ENCODE peak calls at places on chromosome 10, in ten cellular contexts. R is Caco-2, G is HCT116, C is PC-9, Q is GM20000, Z is DND-41, W is transverse colon, X is endothelial cell, K is MM.1S, U is Calu3. T is an unnamed sample.

GRCh38 chr10:98170249-98171117 is 36.0 kb downstream of the R3HCC1L start:
- DNase-seq in R (peak), G (peak), C (peak), Q (peak), Z (peak), W (peak), X (peak), K (peak), U (peak), T (no peak)

GRCh38 chr10:99540673-99541531 is 8.2 kb downstream of the NKX2-3 start:
- DNase-seq in R (peak), G (no peak), C (no peak), Q (peak), Z (no peak), W (peak), X (no peak), K (peak), U (peak), T (peak)

GRCh38 chr10:11610855-11611247 is 599 bp downstream of the USP6NL start:
- DNase-seq in R (peak), G (no peak), C (no peak), Q (peak), Z (peak), W (peak), X (peak), K (peak), U (peak), T (no peak)

GRCh38 chr10:89303161-89303560 is 1.3 kb downstream of the IFIT2 start:
- DNase-seq in R (no peak), G (no peak), C (no peak), Q (no peak), Z (no peak), W (no peak), X (no peak), K (no peak), U (no peak), T (no peak)

GRCh38 chr10:85593226-85593625 is 773.4 kb downstream of the GRID1 start:
- DNase-seq in R (no peak), G (no peak), C (no peak), Q (no peak), Z (no peak), W (no peak), X (no peak), K (no peak), U (no peak), T (peak)

GRCh38 chr10:96138102-96138501 is 8.0 kb downstream of the ZNF518A start:
- DNase-seq in R (no peak), G (no peak), C (no peak), Q (peak), Z (no peak), W (no peak), X (no peak), K (no peak), U (no peak), T (no peak)

GRCh38 chr10:27440021-27440420 is 64.1 kb upstream of the RAB18 start:
- DNase-seq in R (no peak), G (no peak), C (no peak), Q (no peak), Z (no peak), W (no peak), X (no peak), K (no peak), U (no peak), T (no peak)

GRCh38 chr10:35466661-35467060 is 130.4 kb downstream of the CCNY start:
- DNase-seq in R (no peak), G (no peak), C (no peak), Q (no peak), Z (no peak), W (no peak), X (no peak), K (no peak), U (no peak), T (no peak)

DNA sequence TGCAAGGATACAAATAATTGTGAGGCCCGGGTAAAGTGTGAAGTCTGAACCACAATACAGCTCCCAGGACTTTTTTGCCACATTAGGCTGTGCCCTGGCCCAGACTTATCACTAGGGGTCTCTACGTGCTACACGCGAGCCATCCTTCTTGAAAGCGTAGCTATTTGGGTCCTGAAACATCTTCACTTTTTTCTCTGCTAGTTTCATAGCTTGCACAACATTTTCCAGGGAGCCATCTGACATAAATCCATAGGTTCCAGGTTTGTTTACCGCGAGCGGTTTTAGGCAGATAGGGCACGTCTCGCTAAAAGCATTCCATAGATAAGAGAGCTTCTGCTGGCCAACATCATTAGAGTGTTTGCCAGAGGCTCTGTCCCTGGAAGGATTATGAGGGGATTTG is 226.5 kb downstream of the RPS24 start:
- DNase-seq in R (peak), G (no peak), C (no peak), Q (no peak), Z (no peak), W (no peak), X (no peak), K (no peak), U (no peak), T (no peak)
- TF ChIP-seq CTCF in R (peak), G (no peak), C (no peak), Q (no peak), Z (peak), W (no peak), X (no peak), K (no peak), U (no peak), T (no peak)

GRCh38 chr10:29203432-29203831 is 85.4 kb upstream of the LYZL1 start:
- DNase-seq in R (no peak), G (no peak), C (no peak), Q (no peak), Z (no peak), W (no peak), X (no peak), K (no peak), U (no peak), T (no peak)
- TF ChIP-seq CTCF in R (no peak), G (no peak), C (no peak), Q (no peak), Z (no peak), W (no peak), X (no peak), K (no peak), U (no peak), T (no peak)

GRCh38 chr10:30827531-30828120 is 198.1 kb upstream of the LYZL2 start:
- DNase-seq in R (no peak), G (no peak), C (no peak), Q (no peak), Z (no peak), W (no peak), X (no peak), K (no peak), U (no peak), T (no peak)

GRCh38 chr10:30829921-30830671 is 200.5 kb upstream of the LYZL2 start:
- DNase-seq in R (no peak), G (no peak), C (no peak), Q (no peak), Z (no peak), W (no peak), X (no peak), K (no peak), U (no peak), T (no peak)

GRCh38 chr10:30828680-30829079 is 199.1 kb upstream of the LYZL2 start:
- DNase-seq in R (no peak), G (no peak), C (no peak), Q (no peak), Z (no peak), W (no peak), X (no peak), K (no peak), U (no peak), T (no peak)

GRCh38 chr10:30826679-30827078 is 197.1 kb upstream of the LYZL2 start:
- DNase-seq in R (no peak), G (no peak), C (no peak), Q (no peak), Z (no peak), W (no peak), X (no peak), K (no peak), U (no peak), T (no peak)

DNA sequence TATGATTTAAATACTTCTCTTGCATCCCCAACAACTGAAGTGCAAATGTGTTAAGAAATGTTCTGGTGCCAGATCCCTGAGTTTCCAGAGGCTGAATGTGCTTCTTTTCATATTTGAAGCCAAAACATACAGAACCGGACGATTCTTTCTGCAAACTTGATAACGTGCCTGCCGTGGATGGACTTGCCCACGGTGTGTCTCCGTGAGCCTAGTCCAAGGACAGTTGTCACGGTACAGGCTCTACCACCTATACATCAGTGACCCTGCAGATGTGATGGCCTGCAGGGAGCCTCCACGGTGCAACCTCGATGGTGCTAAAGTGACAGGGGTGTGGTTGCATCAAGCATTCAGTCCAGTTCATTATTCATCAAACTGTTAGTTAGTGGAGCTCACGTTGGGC is 198.7 kb upstream of the LYZL2 start:
- DNase-seq in R (no peak), G (no peak), C (no peak), Q (no peak), Z (no peak), W (no peak), X (no peak), K (no peak), U (no peak), T (no peak)
- TF ChIP-seq CTCF in R (no peak), G (no peak), C (no peak), Q (no peak), Z (no peak), W (no peak), X (no peak), K (no peak), U (no peak), T (no peak)

GRCh38 chr10:102112210-102112817 is 7.9 kb downstream of the LDB1 start:
- DNase-seq in R (no peak), G (no peak), C (no peak), Q (no peak), Z (no peak), W (no peak), X (no peak), K (no peak), U (no peak), T (no peak)
- TF ChIP-seq CTCF in R (peak), G (peak), C (no peak), Q (no peak), Z (peak), W (no peak), X (no peak), K (peak), U (no peak), T (no peak)

GRCh38 chr10:111206521-111206920 is 129.7 kb downstream of the ADRA2A start:
- DNase-seq in R (no peak), G (no peak), C (no peak), Q (no peak), Z (no peak), W (peak), X (no peak), K (no peak), U (no peak), T (no peak)

GRCh38 chr10:111204880-111205279 is 128.1 kb downstream of the ADRA2A start:
- DNase-seq in R (no peak), G (no peak), C (no peak), Q (no peak), Z (no peak), W (no peak), X (no peak), K (no peak), U (no peak), T (no peak)

GRCh38 chr10:111208951-111209350 is 132.1 kb downstream of the ADRA2A start:
- DNase-seq in R (no peak), G (no peak), C (no peak), Q (no peak), Z (no peak), W (no peak), X (no peak), K (no peak), U (no peak), T (no peak)

GRCh38 chr10:111209666-111210065 is 132.8 kb downstream of the ADRA2A start:
- DNase-seq in R (no peak), G (no peak), C (no peak), Q (no peak), Z (no peak), W (no peak), X (no peak), K (no peak), U (no peak), T (no peak)

DNA sequence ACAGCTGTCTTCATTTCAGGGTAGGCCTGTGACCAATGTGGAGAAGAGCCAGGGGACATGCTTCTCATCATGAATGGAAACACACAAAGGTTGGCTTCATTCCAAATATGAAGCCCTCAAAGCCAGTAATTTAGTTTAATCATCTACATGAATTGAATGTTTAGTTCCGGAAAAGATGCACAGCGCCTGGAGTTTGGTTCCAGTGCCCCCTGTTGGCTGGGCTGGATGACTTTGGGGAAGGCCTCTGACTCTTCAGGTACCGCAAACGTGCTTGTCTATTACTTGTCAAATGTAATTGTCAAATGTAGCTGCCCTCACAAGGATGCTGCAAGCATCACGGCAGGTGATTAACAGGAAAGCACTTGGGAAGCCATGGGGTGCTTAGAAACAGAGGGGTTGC is 130.7 kb downstream of the ADRA2A start:
- DNase-seq in R (no peak), G (no peak), C (no peak), Q (peak), Z (peak), W (peak), X (no peak), K (no peak), U (peak), T (no peak)
- TF ChIP-seq CTCF in R (no peak), G (peak), C (no peak), Q (no peak), Z (peak), W (peak), X (no peak), K (no peak), U (peak), T (no peak)

GRCh38 chr10:31603245-31604087 is 284.4 kb downstream of the ZEB1 start:
- DNase-seq in R (peak), G (peak), C (peak), Q (peak), Z (peak), W (peak), X (peak), K (peak), U (peak), T (peak)
- TF ChIP-seq CTCF in R (no peak), G (no peak), C (no peak), Q (no peak), Z (no peak), W (no peak), X (no peak), K (no peak), U (no peak), T (no peak)

GRCh38 chr10:128295003-128295402 is 168.8 kb upstream of the MKI67 start:
- DNase-seq in R (no peak), G (no peak), C (no peak), Q (no peak), Z (no peak), W (no peak), X (no peak), K (no peak), U (no peak), T (no peak)
- TF ChIP-seq CTCF in R (no peak), G (peak), C (no peak), Q (no peak), Z (no peak), W (no peak), X (no peak), K (no peak), U (no peak), T (no peak)

T was measured in osteocyte.